ENCODE peak calls at places on chromosomes 6 and 20, in four cellular contexts. T is IMR-90, L is esophagus squamous epithelium, P is heart left ventricle. W is an unnamed sample.

GRCh38 chr6:7973603-7974002 is 63.0 kb upstream of the TXNDC5 start:
- DNase-seq in T (no peak), L (no peak), P (no peak), W (no peak)

GRCh38 chr20:32329817-32330554 is 28.1 kb upstream of the ASXL1 start:
- DNase-seq in T (no peak), L (no peak), P (no peak), W (no peak)

GRCh38 chr6:56888687-56889086 is 66.2 kb upstream of the BEND6 start:
- DNase-seq in T (no peak), L (no peak), P (no peak), W (no peak)

GRCh38 chr6:129402244-129402643 is 307.7 kb downstream of the ARHGAP18 start:
- DNase-seq in T (peak; percentile 16), L (no peak), P (no peak), W (no peak)

GRCh38 chr6:96301023-96301422 is 220.6 kb upstream of the UFL1 start:
- DNase-seq in T (no peak), L (no peak), P (no peak), W (no peak)

GRCh38 chr6:135265278-135265677 is 84.2 kb downstream of the MYB start:
- DNase-seq in T (no peak), L (no peak), P (no peak), W (no peak)

GRCh38 chr6:122730775-122731386 is 48.6 kb upstream of the FABP7 start:
- DNase-seq in T (peak; percentile 54), L (no peak), P (no peak), W (no peak)

GRCh38 chr6:34466242-34467185 is 638 bp downstream of the PACSIN1 start:
- DNase-seq in T (no peak), L (no peak), P (no peak), W (no peak)

GRCh38 chr6:107820571-107821261 is 3.4 kb downstream of the SCML4 start:
- DNase-seq in T (no peak), L (no peak), P (no peak), W (no peak)

GRCh38 chr20:13870349-13870748 is 85.5 kb downstream of the NDUFAF5 start:
- DNase-seq in T (no peak), L (no peak), P (no peak), W (no peak)

GRCh38 chr20:11891827-11892521 is 25.7 kb upstream of the BTBD3 start:
- DNase-seq in T (peak; percentile 62), L (no peak), P (peak; percentile 75), W (peak; percentile 51)

GRCh38 chr20:19497064-19497463 is 261.0 kb upstream of the RIN2 start:
- DNase-seq in T (peak; percentile 6), L (no peak), P (no peak), W (peak; percentile 9)

GRCh38 chr20:52869276-52869675 is 102.9 kb upstream of the TSHZ2 start:
- DNase-seq in T (no peak), L (no peak), P (no peak), W (no peak)

GRCh38 chr6:24991748-24992467 is 56.1 kb upstream of the RIPOR2 start:
- DNase-seq in T (peak; percentile 48), L (no peak), P (peak; percentile 41), W (peak; percentile 42)

GRCh38 chr6:106677282-106677681 is 47.9 kb downstream of the QRSL1 start:
- DNase-seq in T (no peak), L (no peak), P (no peak), W (no peak)

GRCh38 chr20:3805594-3806264 is 9.6 kb downstream of the CDC25B start:
- DNase-seq in T (peak; percentile 50), L (no peak), P (no peak), W (no peak)

GRCh38 chr6:431986-432385 is 40.4 kb downstream of the IRF4 start:
- DNase-seq in T (no peak), L (no peak), P (no peak), W (no peak)

GRCh38 chr20:34579936-34580587 is 21.5 kb downstream of the MAP1LC3A start:
- DNase-seq in T (peak; percentile 34), L (no peak), P (no peak), W (no peak)

GRCh38 chr20:55597526-55597925 is 407.8 kb downstream of the CBLN4 start:
- DNase-seq in T (no peak), L (no peak), P (no peak), W (no peak)

GRCh38 chr20:25336561-25337422 is 53.8 kb downstream of the ABHD12 start:
- DNase-seq in T (peak; percentile 35), L (no peak), P (no peak), W (no peak)

GRCh38 chr6:2891768-2892170 is 11.3 kb downstream of the SERPINB9 start:
- DNase-seq in T (no peak), L (no peak), P (no peak), W (no peak)

GRCh38 chr6:33692760-33693158 is 18.7 kb downstream of the UQCC2 start:
- DNase-seq in T (peak; percentile 7), L (no peak), P (no peak), W (no peak)

GRCh38 chr20:54078296-54078695 is 7.9 kb upstream of the BCAS1 start:
- DNase-seq in T (no peak), L (no peak), P (no peak), W (no peak)

GRCh38 chr20:58702161-58702510 is 9.5 kb downstream of the NPEPL1 start:
- DNase-seq in T (no peak), L (no peak), P (no peak), W (no peak)

GRCh38 chr20:50916934-50917333 is 14.3 kb downstream of the ADNP start:
- DNase-seq in T (no peak), L (no peak), P (no peak), W (no peak)

GRCh38 chr6:1581120-1581991 is 28.4 kb upstream of the FOXC1 start:
- DNase-seq in T (no peak), L (no peak), P (no peak), W (no peak)

GRCh38 chr6:6843057-6843627 is 254.6 kb downstream of the LY86 start:
- DNase-seq in T (peak; percentile 58), L (no peak), P (no peak), W (no peak)

GRCh38 chr20:50587291-50587961 is 77.2 kb downstream of the PTPN1 start:
- DNase-seq in T (no peak), L (no peak), P (no peak), W (no peak)

GRCh38 chr20:17017232-17017631 is 209.6 kb upstream of the PCSK2 start:
- DNase-seq in T (no peak), L (no peak), P (no peak), W (no peak)

GRCh38 chr20:17024513-17025105 is 202.2 kb upstream of the PCSK2 start:
- DNase-seq in T (peak; percentile 79), L (no peak), P (no peak), W (peak; percentile 5)

GRCh38 chr20:17023811-17024210 is 203.0 kb upstream of the PCSK2 start:
- DNase-seq in T (peak; percentile 28), L (no peak), P (no peak), W (no peak)

GRCh38 chr20:17023036-17023435 is 203.8 kb upstream of the PCSK2 start:
- DNase-seq in T (no peak), L (no peak), P (no peak), W (no peak)

GRCh38 chr20:17021481-17021880 is 205.4 kb upstream of the PCSK2 start:
- DNase-seq in T (no peak), L (no peak), P (no peak), W (no peak)
- TF ChIP-seq POLR2A in T (no peak), L (no peak), P (no peak), W (no peak)

GRCh38 chr6:27092316-27092692 is 155.2 kb upstream of the PRSS16 start:
- DNase-seq in T (no peak), L (no peak), P (no peak), W (no peak)

GRCh38 chr6:27098956-27099355 is 148.5 kb upstream of the PRSS16 start:
- DNase-seq in T (no peak), L (no peak), P (no peak), W (no peak)

GRCh38 chr6:27100921-27101320 is 146.6 kb upstream of the PRSS16 start:
- DNase-seq in T (no peak), L (no peak), P (no peak), W (no peak)

GRCh38 chr6:27095914-27096313 is 151.6 kb upstream of the PRSS16 start:
- DNase-seq in T (no peak), L (no peak), P (no peak), W (no peak)

DNA sequence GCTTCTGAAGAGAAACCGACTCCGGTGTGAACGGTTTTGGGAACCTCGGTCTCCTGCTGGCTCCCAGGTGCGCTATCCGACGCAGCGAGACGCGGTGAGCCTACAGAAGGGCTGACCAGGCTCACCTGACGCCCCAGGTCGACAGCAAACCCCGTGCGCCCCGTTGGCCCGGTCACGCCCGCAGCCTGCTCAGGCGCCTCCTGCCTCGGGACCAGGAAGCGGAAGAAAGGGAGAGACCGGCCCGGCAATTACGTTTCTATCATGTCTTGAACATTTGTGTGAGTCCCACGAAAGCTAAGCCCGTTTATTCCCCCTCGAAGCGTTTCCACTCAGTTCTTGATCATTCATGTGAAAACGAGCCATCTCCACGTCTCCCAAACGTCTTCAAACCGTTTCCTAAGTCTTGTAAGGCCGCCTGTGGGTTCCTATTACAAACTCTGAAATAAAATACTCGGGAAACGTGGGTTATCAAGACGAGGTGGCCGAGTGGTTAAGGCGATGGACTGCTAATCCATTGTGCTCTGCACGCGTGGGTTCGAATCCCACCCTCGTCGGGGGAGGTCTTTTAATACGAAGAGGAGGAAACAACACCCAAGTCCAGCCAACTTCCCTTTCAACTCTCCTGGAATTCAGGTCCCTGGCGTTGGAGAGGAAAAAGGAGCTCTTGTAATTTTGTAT is 150.5 kb upstream of the PRSS16 start:
- DNase-seq in T (peak; percentile 75), L (no peak), P (no peak), W (no peak)
- TF ChIP-seq POLR2A in T (no peak), L (no peak), P (no peak), W (no peak)

GRCh38 chr6:162463573-162463972 is 264.0 kb downstream of the PRKN start:
- DNase-seq in T (no peak), L (no peak), P (no peak), W (no peak)

GRCh38 chr6:162471842-162472241 is 255.7 kb downstream of the PRKN start:
- DNase-seq in T (no peak), L (no peak), P (no peak), W (no peak)

GRCh38 chr6:162467679-162468078 is 259.9 kb downstream of the PRKN start:
- DNase-seq in T (no peak), L (no peak), P (peak; percentile 43), W (no peak)

GRCh38 chr6:162468326-162468725 is 259.2 kb downstream of the PRKN start:
- DNase-seq in T (no peak), L (no peak), P (peak; percentile 72), W (no peak)
- TF ChIP-seq POLR2A in T (no peak), L (no peak), P (no peak), W (no peak)

GRCh38 chr20:61969806-61970205 is 95.9 kb downstream of the TAF4 start:
- DNase-seq in T (no peak), L (no peak), P (no peak), W (no peak)

GRCh38 chr20:61968036-61968810 is 97.5 kb downstream of the TAF4 start:
- DNase-seq in T (no peak), L (no peak), P (peak; percentile 10), W (no peak)

GRCh38 chr20:61970357-61970756 is 95.3 kb downstream of the TAF4 start:
- DNase-seq in T (no peak), L (no peak), P (no peak), W (no peak)

GRCh38 chr20:61967300-61967699 is 98.4 kb downstream of the TAF4 start:
- DNase-seq in T (no peak), L (no peak), P (peak; percentile 13), W (no peak)

DNA sequence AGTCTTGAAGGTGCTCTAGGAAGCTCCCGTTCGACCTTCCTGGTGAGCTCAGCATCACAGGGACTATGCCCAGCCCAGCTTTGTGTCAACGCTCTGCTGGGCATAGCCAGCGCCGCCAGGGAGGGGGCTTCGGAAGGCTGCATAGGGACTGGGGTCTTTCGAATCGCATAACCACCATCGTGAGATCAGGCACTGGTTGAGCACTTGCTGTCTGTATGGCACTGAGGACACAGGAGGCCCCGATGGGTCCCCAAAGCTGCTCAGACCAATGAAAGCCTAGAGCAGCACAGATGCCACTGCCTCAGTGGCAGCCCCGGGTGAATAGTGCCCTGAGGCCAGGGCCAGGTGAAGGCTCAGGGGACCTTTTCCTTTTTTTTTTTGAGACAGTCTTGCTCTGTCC is 96.7 kb downstream of the TAF4 start:
- DNase-seq in T (no peak), L (no peak), P (peak; percentile 5), W (no peak)
- TF ChIP-seq POLR2A in T (no peak), L (no peak), P (no peak), W (no peak)

W was measured in H54.